ENCODE peak calls at places on chromosomes 16 and 17, in four cellular contexts. C, Y, G and J are unnamed samples.

GRCh38 chr16:3444032-3444388 is 530 bp downstream of the NAA60 start:
- DNase-seq in C (no peak), Y (peak), G (no peak), J (peak)

GRCh38 chr17:72336026-72336803 is 215.4 kb downstream of the SOX9 start:
- DNase-seq in C (no peak), G (no peak), Y (no peak), J (no peak)

GRCh38 chr17:57586099-57586702 is 158.9 kb downstream of the CCDC182 start:
- DNase-seq in C (no peak), G (no peak), Y (no peak), J (peak)

GRCh38 chr17:28811594-28812135 is 30.9 kb downstream of the FAM222B start:
- DNase-seq in C (peak), Y (peak), G (no peak), J (peak)

GRCh38 chr16:65214196-65214595 is 92.3 kb upstream of the CDH11 start:
- DNase-seq in Y (no peak), C (no peak), G (no peak), J (no peak)

GRCh38 chr16:9152649-9153501 is 61.4 kb downstream of the HAPSTR1 start:
- DNase-seq in C (no peak), G (no peak), Y (no peak), J (no peak)

GRCh38 chr17:45794840-45795239 is 10.7 kb downstream of the CRHR1 start:
- DNase-seq in Y (no peak), C (peak), G (no peak), J (no peak)

GRCh38 chr17:65022751-65023421 is 33.7 kb downstream of the GNA13 start:
- DNase-seq in C (no peak), Y (peak), G (peak), J (no peak)

GRCh38 chr16:892536-893255 is 78.1 kb downstream of the LMF1 start:
- DNase-seq in C (peak), Y (no peak), G (no peak), J (no peak)

GRCh38 chr17:44002141-44002848 is 2.1 kb upstream of the NAGS start:
- DNase-seq in Y (peak), G (no peak), C (no peak), J (no peak)

GRCh38 chr17:43316522-43317142 is 82.2 kb upstream of the ARL4D start:
- DNase-seq in C (peak), G (no peak), Y (no peak), J (no peak)

GRCh38 chr17:33335491-33336173 is 42.5 kb upstream of the ASIC2 start:
- DNase-seq in C (peak), G (no peak), Y (no peak), J (no peak)

GRCh38 chr17:32494621-32495346 is 8.0 kb downstream of the CDK5R1 start:
- DNase-seq in G (no peak), C (no peak), Y (no peak), J (no peak)

GRCh38 chr17:2042355-2042929 is 620 bp downstream of the OVCA2 start:
- DNase-seq in G (no peak), Y (no peak), C (peak), J (peak)

DNA sequence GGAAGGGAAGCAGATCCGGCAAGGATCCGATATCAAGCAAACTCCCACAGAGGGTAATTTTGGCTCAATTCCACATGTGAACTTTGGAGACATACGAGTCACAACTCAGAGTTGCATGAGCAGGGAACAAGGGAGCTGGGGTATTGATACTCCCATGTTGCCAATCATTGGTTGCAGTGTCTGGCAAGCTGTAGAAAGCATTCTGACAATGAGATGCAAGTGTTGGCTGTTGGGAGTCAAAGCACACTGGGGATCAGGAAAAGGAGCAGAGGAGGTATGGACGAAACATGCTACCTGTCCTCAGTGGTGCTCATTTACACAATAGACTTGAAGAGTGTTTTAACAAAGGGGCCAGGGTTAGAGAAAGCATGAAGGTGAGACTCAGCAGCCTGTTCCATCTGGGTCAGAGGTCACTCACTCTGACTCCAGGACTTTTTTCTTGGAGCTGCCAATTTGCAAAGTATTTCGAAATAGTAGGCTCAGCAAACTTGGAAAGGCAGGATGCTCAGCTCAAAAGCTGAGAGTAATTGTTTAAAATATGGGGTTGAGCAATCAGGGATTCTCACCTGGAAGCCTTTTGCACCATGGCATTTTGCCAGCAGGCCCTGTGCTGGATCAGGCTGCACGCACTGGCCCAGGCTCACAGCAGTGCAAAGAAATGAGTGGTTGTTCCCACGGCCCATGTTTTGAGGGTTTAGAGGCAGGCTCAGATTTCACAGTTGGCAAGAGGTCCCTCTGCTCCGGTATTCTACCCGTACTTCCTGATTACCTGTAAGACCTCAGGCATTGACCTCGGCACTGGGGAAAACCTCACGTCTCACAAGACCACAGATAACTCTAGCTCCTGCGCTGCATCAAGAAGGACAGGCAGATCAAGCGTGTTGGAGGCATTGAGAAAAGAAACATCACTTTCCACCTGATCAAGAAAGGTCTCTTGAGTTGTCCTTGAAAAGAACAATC is 17.6 kb upstream of the NKD1 start:
- DNase-seq in G (no peak), C (no peak), Y (peak), J (no peak)
- TF ChIP-seq MXI1 in G (no peak), C (no peak), Y (no peak), J (no peak)

DNA sequence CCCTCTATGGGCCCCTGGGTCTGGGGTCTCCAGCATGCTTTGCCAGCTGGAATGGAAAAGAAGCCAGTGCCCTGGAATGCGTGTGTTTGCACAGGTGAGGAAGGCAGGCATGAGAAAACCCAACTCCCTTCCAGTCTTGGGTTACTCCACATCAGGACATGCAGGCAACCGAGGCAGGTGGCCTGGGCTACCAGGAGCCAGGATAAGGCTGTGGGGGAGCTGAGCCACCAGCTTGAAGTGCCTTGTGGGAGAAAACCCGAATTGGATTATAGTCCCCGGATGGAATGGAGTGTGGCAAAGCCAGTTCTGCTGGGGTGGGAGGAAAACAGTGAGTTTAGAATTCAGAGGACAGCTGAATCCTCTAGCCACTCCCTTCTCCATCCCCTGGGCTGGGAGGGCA is 7.2 kb downstream of the SRCIN1 start:
- DNase-seq in C (peak), Y (peak), G (no peak), J (peak)
- TF ChIP-seq MAX in C (peak), Y (peak), G (no peak), J (no peak)

GRCh38 chr17:83190601-83191387 is 111.4 kb downstream of the METRNL start:
- DNase-seq in G (no peak), Y (no peak), C (no peak), J (no peak)

GRCh38 chr17:83189673-83190385 is 110.4 kb downstream of the METRNL start:
- DNase-seq in Y (peak), C (no peak), G (no peak), J (no peak)

GRCh38 chr17:83186751-83187421 is 107.5 kb downstream of the METRNL start:
- DNase-seq in G (no peak), C (no peak), Y (no peak), J (no peak)

GRCh38 chr17:83187782-83188311 is 108.4 kb downstream of the METRNL start:
- DNase-seq in Y (no peak), G (no peak), C (no peak), J (no peak)

GRCh38 chr17:83189013-83189672 is 109.7 kb downstream of the METRNL start:
- DNase-seq in Y (no peak), C (no peak), G (no peak), J (no peak)
- TF ChIP-seq MXI1 in Y (no peak), C (no peak), G (no peak), J (no peak)

GRCh38 chr16:4733747-4734062 is 366 bp downstream of the ANKS3 start:
- DNase-seq in G (no peak), C (no peak), Y (no peak), J (peak)
- TF ChIP-seq MAX in G (no peak), C (no peak), Y (no peak), J (no peak)

GRCh38 chr17:39635614-39636176 is 1.2 kb upstream of the STARD3 start:
- DNase-seq in C (peak), Y (no peak), G (no peak), J (no peak)
- TF ChIP-seq MXI1 in C (no peak), Y (no peak), G (no peak), J (no peak)